ENCODE peak calls at places on chromosome 13, in seven cellular contexts. V is cardiac muscle cell; M is Peyer's patch; G is gastrocnemius medialis; B is pancreas; X is CD8-positive, alpha-beta memory T cell; Z is heart right ventricle. T is an unnamed sample.

GRCh38 chr13:21148557-21149258 is 27.6 kb downstream of the SKA3 start:
- DNase-seq in V (no peak), M (no peak), G (no peak), B (no peak), X (no peak), Z (no peak), T (no peak)

GRCh38 chr13:92012787-92013186 is 614.4 kb downstream of the GPC5 start:
- DNase-seq in V (no peak), M (no peak), G (no peak), B (no peak), X (no peak), Z (no peak), T (no peak)

GRCh38 chr13:109271991-109272454 is 514.4 kb downstream of the IRS2 start:
- DNase-seq in V (no peak), M (no peak), G (no peak), B (no peak), X (no peak), Z (no peak), T (no peak)

GRCh38 chr13:96816261-96816660 is 178.0 kb downstream of the OXGR1 start:
- DNase-seq in V (peak), M (no peak), G (peak), B (no peak), X (no peak), Z (no peak), T (no peak)

GRCh38 chr13:106063591-106064308 is 471.7 kb downstream of the EFNB2 start:
- DNase-seq in V (peak), M (no peak), G (no peak), B (no peak), X (no peak), Z (no peak), T (no peak)

GRCh38 chr13:33917135-33917534 is 99.2 kb downstream of the RFC3 start:
- DNase-seq in V (no peak), M (no peak), G (no peak), B (no peak), X (no peak), Z (no peak), T (no peak)

GRCh38 chr13:79810671-79811070 is 329.7 kb downstream of the NDFIP2 start:
- DNase-seq in V (peak), M (no peak), G (no peak), B (no peak), X (no peak), Z (no peak), T (no peak)

GRCh38 chr13:105363747-105364177 is 1171.7 kb downstream of the EFNB2 start:
- DNase-seq in V (peak), M (no peak), G (no peak), B (no peak), X (no peak), Z (no peak), T (no peak)

GRCh38 chr13:48448285-48448962 is 35.5 kb upstream of the LPAR6 start:
- DNase-seq in V (no peak), M (no peak), G (no peak), B (no peak), X (no peak), Z (no peak), T (no peak)
- H3K4me3 ChIP-seq in V (no peak), M (no peak), G (no peak), B (no peak), X (no peak), Z (peak), T (no peak)

GRCh38 chr13:39419866-39420265 is 183.1 kb downstream of the LHFPL6 start:
- DNase-seq in V (no peak), M (no peak), G (no peak), B (no peak), X (no peak), Z (no peak), T (no peak)

GRCh38 chr13:39419068-39419467 is 183.9 kb downstream of the LHFPL6 start:
- DNase-seq in V (no peak), M (no peak), G (no peak), B (no peak), X (no peak), Z (no peak), T (no peak)

GRCh38 chr13:39418424-39418823 is 184.6 kb downstream of the LHFPL6 start:
- DNase-seq in V (no peak), M (no peak), G (no peak), B (no peak), X (no peak), Z (no peak), T (no peak)

GRCh38 chr13:39417131-39417530 is 185.9 kb downstream of the LHFPL6 start:
- DNase-seq in V (peak), M (no peak), G (no peak), B (no peak), X (no peak), Z (no peak), T (no peak)

GRCh38 chr13:39417643-39418042 is 185.3 kb downstream of the LHFPL6 start:
- DNase-seq in V (peak), M (no peak), G (no peak), B (no peak), X (no peak), Z (no peak), T (no peak)
- H3K4me3 ChIP-seq in V (no peak), M (no peak), G (no peak), B (no peak), X (no peak), Z (no peak), T (no peak)

GRCh38 chr13:111202745-111203144 is 87.6 kb downstream of the ARHGEF7 start:
- DNase-seq in V (peak), M (peak), G (no peak), B (no peak), X (no peak), Z (no peak), T (no peak)

GRCh38 chr13:111202149-111202548 is 87.0 kb downstream of the ARHGEF7 start:
- DNase-seq in V (no peak), M (no peak), G (no peak), B (no peak), X (no peak), Z (no peak), T (no peak)

GRCh38 chr13:111204438-111205177 is 89.5 kb downstream of the ARHGEF7 start:
- DNase-seq in V (peak), M (no peak), G (no peak), B (no peak), X (no peak), Z (peak), T (no peak)

GRCh38 chr13:111206148-111206547 is 91.0 kb downstream of the ARHGEF7 start:
- DNase-seq in V (no peak), M (no peak), G (no peak), B (no peak), X (no peak), Z (no peak), T (no peak)

GRCh38 chr13:111203742-111204386 is 88.8 kb downstream of the ARHGEF7 start:
- DNase-seq in V (no peak), M (peak), G (no peak), B (no peak), X (no peak), Z (no peak), T (no peak)
- H3K4me3 ChIP-seq in V (no peak), M (no peak), G (peak), B (no peak), X (no peak), Z (peak), T (peak)

DNA sequence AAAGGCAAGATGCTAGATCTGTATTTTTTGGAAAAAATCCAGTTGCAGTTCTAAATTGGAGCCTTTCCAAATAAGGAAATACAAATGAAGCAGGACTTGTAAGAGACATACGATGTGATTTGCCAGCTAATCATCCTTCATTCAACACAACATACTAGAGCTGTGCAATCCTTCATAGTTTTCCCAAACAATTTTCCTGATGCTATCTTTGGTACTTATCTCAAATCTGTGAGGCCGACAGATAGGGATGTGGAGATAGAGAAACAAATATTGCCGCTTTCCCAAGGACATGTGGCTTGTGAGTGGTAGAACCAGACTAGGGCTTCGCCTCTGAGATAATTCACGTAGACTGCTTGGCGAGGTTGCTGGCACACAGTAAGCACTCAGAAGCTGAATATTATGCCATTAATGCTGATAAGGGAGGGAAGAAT is 176.6 kb downstream of the LMO7 start:
- DNase-seq in V (peak), M (no peak), G (no peak), B (no peak), X (no peak), Z (no peak), T (no peak)
- H3K4me3 ChIP-seq in V (no peak), M (no peak), G (no peak), B (no peak), X (no peak), Z (no peak), T (no peak)

DNA sequence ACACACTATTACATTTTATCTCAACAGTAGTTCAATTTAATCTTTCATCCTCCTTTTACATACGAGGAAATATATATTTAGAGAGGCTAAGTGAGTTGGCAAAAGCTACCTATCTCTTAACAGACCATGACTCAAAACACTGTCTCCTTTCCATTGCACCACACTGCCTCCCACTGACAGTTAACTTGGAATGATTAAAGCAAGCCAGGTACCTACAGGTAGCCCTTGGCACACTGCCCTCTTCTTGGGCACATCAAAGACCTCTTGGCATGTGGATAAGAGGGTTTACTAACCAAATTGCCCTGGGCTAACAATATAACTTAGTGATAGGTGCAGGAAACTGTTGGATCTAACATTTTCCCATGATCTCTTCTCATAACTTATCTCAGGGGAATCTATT is 1.9 kb downstream of the ABHD13 start:
- DNase-seq in V (no peak), M (no peak), G (no peak), B (peak), X (no peak), Z (no peak), T (no peak)
- H3K4me3 ChIP-seq in V (peak), M (no peak), G (no peak), B (peak), X (no peak), Z (peak), T (no peak)

DNA sequence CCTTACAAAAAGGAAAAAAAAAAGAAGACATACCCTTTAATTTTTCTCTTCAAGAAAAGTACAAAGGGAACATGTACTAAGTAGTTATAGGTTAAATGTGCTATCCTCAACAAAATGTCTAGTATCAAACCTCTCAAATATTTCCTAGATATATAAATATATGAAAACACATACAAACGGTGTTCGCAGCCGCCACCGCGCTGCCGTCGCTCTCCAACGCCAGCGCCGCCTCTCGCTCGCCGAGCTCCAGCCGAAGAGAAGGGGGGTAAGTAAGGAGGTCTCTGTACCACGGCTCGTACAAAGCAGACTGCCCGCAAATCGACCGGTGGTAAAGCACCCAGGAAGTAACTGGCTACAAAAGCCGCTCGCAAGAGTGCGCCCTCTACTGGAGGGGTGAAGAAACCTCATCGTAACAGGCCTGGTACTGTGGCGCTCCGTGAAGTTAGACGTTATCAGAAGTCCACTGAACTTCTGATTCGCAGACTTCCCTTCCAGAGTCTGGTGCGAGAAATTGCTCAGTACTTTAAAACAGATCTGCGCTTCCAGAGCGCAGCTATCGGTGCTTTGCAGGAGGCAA is 192.1 kb downstream of the DACH1 start:
- DNase-seq in V (no peak), M (no peak), G (no peak), B (no peak), X (no peak), Z (no peak), T (no peak)
- H3K4me3 ChIP-seq in V (no peak), M (no peak), G (no peak), B (no peak), X (no peak), Z (no peak), T (no peak)

DNA sequence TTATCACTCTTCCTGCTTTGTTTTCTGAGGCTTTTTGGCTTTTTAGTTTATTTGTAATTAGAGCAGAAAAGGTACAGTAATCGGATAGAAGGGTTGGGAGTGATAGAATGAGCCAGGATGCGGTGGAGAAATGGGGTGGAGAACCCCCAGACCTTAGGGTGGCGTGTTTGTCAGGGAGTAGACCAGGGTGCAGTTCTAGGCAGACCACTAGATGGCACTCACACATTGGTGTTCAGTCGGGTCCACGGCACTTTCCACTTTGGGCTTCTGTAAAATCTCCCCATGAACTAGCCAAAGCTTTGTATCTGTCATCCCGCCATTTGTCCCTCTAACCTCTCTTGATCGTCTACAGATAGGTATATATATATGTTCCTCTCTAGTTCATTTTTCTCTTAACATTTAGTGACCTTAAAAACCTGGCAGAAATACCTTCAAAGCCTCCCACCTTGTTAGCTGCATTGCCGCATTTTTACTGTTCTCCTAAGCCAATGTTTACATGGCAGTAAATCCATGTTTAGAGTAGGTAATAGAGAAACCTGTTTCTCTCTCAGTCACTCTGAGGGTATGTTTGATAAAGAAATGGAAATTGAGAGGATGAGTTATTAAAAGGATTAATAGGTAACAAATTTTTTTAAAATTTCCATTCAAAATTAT is 154.9 kb downstream of the TM9SF2 start:
- DNase-seq in V (peak), M (peak), G (peak), B (peak), X (peak), Z (peak), T (peak)
- H3K4me3 ChIP-seq in V (no peak), M (no peak), G (no peak), B (no peak), X (peak), Z (no peak), T (peak)